ENCODE peak calls at places on chromosomes 13 and 19, in eight cellular contexts. I, P, J, Z, T, R, E and A are unnamed samples.

GRCh38 chr19:8355631-8356402 is 8.1 kb upstream of the ANGPTL4 start:
- DNase-seq in I (no peak), P (peak; percentile 83), J (peak; percentile 87), Z (no peak), T (no peak), R (peak; percentile 97), E (no peak), A (peak; percentile 80)

GRCh38 chr13:91031508-91031907 is 316.0 kb upstream of the MIR17HG start:
- DNase-seq in I (no peak), P (no peak), J (no peak), Z (no peak), T (peak; percentile 3), R (no peak), E (no peak), A (no peak)

GRCh38 chr13:22214184-22214583 is 543.3 kb downstream of the FGF9 start:
- DNase-seq in I (no peak), P (no peak), J (no peak), Z (no peak), T (no peak), R (no peak), E (no peak), A (no peak)

GRCh38 chr19:33751386-33751770 is 45.3 kb upstream of the KCTD15 start:
- DNase-seq in I (no peak), P (no peak), J (no peak), Z (no peak), T (no peak), R (no peak), E (no peak), A (no peak)

GRCh38 chr19:2478756-2479555 is 3.0 kb downstream of the GADD45B start:
- DNase-seq in I (no peak), P (peak; percentile 93), J (peak; percentile 63), Z (peak; percentile 90), T (peak; percentile 63), R (peak; percentile 84), E (peak; percentile 47), A (peak; percentile 88)

GRCh38 chr19:56109216-56109615 is 11.9 kb downstream of the ZNF787 start:
- DNase-seq in I (no peak), P (no peak), J (no peak), Z (no peak), T (no peak), R (no peak), E (no peak), A (no peak)

GRCh38 chr19:19615086-19615485 is 3.4 kb downstream of the PBX4 start:
- DNase-seq in I (no peak), P (no peak), J (peak; percentile 28), Z (no peak), T (no peak), R (no peak), E (no peak), A (no peak)

GRCh38 chr13:73623281-73623680 is 510.9 kb downstream of the KLF12 start:
- DNase-seq in I (no peak), P (no peak), J (no peak), Z (no peak), T (no peak), R (no peak), E (no peak), A (no peak)

GRCh38 chr13:46176756-46177155 is 5.2 kb downstream of the LCP1 start:
- DNase-seq in I (no peak), P (no peak), J (no peak), Z (no peak), T (peak; percentile 15), R (no peak), E (no peak), A (peak; percentile 63)

GRCh38 chr13:67094078-67094477 is 136.1 kb downstream of the PCDH9 start:
- DNase-seq in I (no peak), P (no peak), J (no peak), Z (no peak), T (no peak), R (no peak), E (no peak), A (no peak)

GRCh38 chr13:103188688-103189326 is 122.6 kb upstream of the SLC10A2 start:
- DNase-seq in I (no peak), P (no peak), J (peak; percentile 36), Z (no peak), T (peak; percentile 50), R (peak; percentile 64), E (peak; percentile 6), A (no peak)

GRCh38 chr19:49135686-49136085 is 16.3 kb downstream of the PPFIA3 start:
- DNase-seq in I (no peak), P (no peak), J (no peak), Z (no peak), T (no peak), R (no peak), E (no peak), A (no peak)

GRCh38 chr19:12801466-12802266 is at the start of the genes PRDX2 and THSD8:
- DNase-seq in I (no peak), P (peak; percentile 88), J (peak; percentile 52), Z (peak; percentile 88), T (peak; percentile 90), R (peak; percentile 71), E (peak; percentile 93), A (no peak)

GRCh38 chr19:50203281-50204080 is at the start of gene MYH14:
- DNase-seq in I (no peak), P (no peak), J (no peak), Z (peak; percentile 95), T (peak; percentile 84), R (peak; percentile 9), E (peak; percentile 97), A (no peak)

GRCh38 chr19:17788632-17789031 is 6.3 kb upstream of the B3GNT3 start:
- DNase-seq in I (no peak), P (no peak), J (no peak), Z (no peak), T (no peak), R (no peak), E (no peak), A (no peak)

GRCh38 chr13:82963466-82963865 is 918.8 kb downstream of the SLITRK1 start:
- DNase-seq in I (no peak), P (no peak), J (peak; percentile 52), Z (no peak), T (no peak), R (peak; percentile 54), E (no peak), A (no peak)

GRCh38 chr19:35223856-35224505 is 4.6 kb downstream of the FAM187B start:
- DNase-seq in I (peak; percentile 74), P (no peak), J (peak; percentile 64), Z (no peak), T (no peak), R (no peak), E (no peak), A (no peak)

GRCh38 chr19:21848706-21849105 is 12.7 kb upstream of the ZNF43 start:
- DNase-seq in I (no peak), P (no peak), J (peak; percentile 90), Z (no peak), T (no peak), R (no peak), E (no peak), A (no peak)

DNA sequence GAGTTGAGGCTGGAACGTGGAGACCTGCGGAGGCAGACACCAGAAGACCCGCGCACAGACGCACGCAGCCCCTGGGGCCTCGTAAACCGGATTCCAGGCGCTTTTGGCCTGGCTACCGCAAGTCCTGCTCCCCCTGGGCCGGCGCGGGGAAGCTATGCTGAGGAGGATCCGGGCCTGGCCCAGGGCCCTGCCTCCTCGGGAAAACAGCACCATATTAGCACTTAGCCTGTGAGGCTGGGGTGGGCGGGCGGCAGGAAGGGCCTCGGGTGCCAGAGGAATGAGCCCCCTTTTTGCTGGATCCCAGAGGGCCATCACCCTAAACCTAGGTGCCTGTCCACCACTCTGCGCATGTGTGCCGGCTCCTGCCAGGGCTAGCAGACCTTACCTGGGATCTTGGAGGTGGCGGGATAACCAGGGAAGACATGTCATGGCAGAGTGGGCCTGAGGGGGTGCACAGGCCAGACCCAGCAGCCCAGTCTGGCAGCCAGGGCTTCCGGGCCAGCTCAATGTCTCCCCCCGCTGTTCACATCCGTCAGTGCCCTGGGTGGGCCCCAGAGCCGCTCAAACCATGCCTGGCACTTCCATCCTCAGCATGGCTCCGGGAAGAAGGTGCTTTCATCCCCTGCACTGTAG is 7.3 kb downstream of the ELOF1 start:
- DNase-seq in I (no peak), P (peak; percentile 87), J (no peak), Z (no peak), T (no peak), R (no peak), E (peak; percentile 47), A (no peak)
- TF ChIP-seq CTCF in I (no peak), P (peak; percentile 55), J (peak; percentile 58), Z (peak; percentile 15), T (peak; percentile 58), R (peak; percentile 61), E (peak; percentile 56), A (no peak)

DNA sequence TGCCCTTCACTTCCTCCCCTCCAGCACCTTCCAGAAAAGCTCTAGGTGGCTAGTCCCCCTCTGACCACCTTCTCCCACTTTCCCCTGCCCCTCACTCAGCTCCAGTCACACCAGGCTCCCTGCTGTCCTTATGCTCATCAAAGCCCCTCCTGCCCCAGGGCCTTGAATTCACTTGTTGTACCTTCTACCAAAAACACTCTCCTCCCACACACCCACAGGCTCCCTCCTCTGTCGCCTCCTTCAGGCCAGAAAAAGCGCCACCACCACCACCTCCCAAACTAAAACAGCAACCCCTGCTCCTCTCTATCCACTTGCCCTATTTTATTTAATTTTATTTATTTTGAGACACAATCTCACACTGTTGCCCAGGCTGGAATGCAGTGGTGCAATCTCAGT is 4.8 kb upstream of the CEACAM16 start:
- DNase-seq in I (no peak), P (no peak), J (no peak), Z (no peak), T (peak; percentile 34), R (no peak), E (no peak), A (no peak)
- TF ChIP-seq CTCF in I (no peak), P (no peak), J (peak; percentile 49), Z (peak; percentile 25), T (peak; percentile 56), R (peak; percentile 45), E (peak; percentile 42), A (peak; percentile 53)

GRCh38 chr19:41930926-41931592 is 2.8 kb upstream of the ERFL start:
- DNase-seq in I (no peak), P (no peak), J (no peak), Z (no peak), T (peak; percentile 92), R (no peak), E (peak; percentile 51), A (no peak)
- TF ChIP-seq CTCF in I (no peak), P (no peak), J (peak; percentile 42), Z (no peak), T (peak; percentile 85), R (peak; percentile 42), E (peak; percentile 49), A (peak; percentile 46)

GRCh38 chr13:51772781-51773180 is 31.2 kb downstream of the DHRS12 start:
- DNase-seq in I (no peak), P (no peak), J (no peak), Z (no peak), T (no peak), R (no peak), E (no peak), A (no peak)

GRCh38 chr13:51772105-51772455 is 31.9 kb downstream of the DHRS12 start:
- DNase-seq in I (no peak), P (no peak), J (no peak), Z (no peak), T (no peak), R (no peak), E (no peak), A (no peak)

GRCh38 chr13:51770681-51771417 is 33.1 kb downstream of the DHRS12 start:
- DNase-seq in I (no peak), P (no peak), J (no peak), Z (no peak), T (no peak), R (no peak), E (no peak), A (no peak)

GRCh38 chr13:51770160-51770559 is 33.8 kb downstream of the DHRS12 start:
- DNase-seq in I (no peak), P (no peak), J (no peak), Z (no peak), T (no peak), R (no peak), E (no peak), A (no peak)

GRCh38 chr13:51771418-51772104 is 32.4 kb downstream of the DHRS12 start:
- DNase-seq in I (no peak), P (no peak), J (no peak), Z (no peak), T (no peak), R (no peak), E (no peak), A (no peak)
- TF ChIP-seq CTCF in I (no peak), P (no peak), J (no peak), Z (no peak), T (no peak), R (no peak), E (no peak), A (no peak)